ENCODE peak calls at places on chromosomes 7 and 10, in four cellular contexts. L is Ammon's horn, J is posterior cingulate gyrus, T is fibroblast of lung. F is an unnamed sample.

GRCh38 chr10:63627881-63628296 is 106.7 kb downstream of the REEP3 start:
- DNase-seq in L (no peak), J (no peak), T (no peak), F (no peak)

GRCh38 chr10:124650820-124651401 is 93.3 kb downstream of the FAM53B start:
- DNase-seq in L (no peak), J (no peak), T (no peak), F (peak)

GRCh38 chr7:18610331-18610948 is 114.9 kb downstream of the HDAC9 start:
- DNase-seq in L (no peak), J (no peak), T (peak), F (peak)

GRCh38 chr10:94440096-94440495 is 37.8 kb downstream of the TBC1D12 start:
- DNase-seq in L (no peak), J (no peak), T (no peak), F (no peak)

GRCh38 chr7:41911792-41912191 is 208.9 kb upstream of the INHBA start:
- DNase-seq in L (no peak), J (no peak), T (peak), F (peak)

GRCh38 chr7:110880971-110881370 is 210.0 kb upstream of the LRRN3 start:
- DNase-seq in L (no peak), J (no peak), T (no peak), F (no peak)

GRCh38 chr10:123017421-123018165 is 8.8 kb downstream of the ACADSB start:
- DNase-seq in L (no peak), J (no peak), T (no peak), F (no peak)

GRCh38 chr7:87709258-87709657 is 81.1 kb downstream of the RUNDC3B start:
- DNase-seq in L (no peak), J (no peak), T (no peak), F (no peak)

GRCh38 chr7:34837316-34837715 is 179.3 kb downstream of the NPSR1 start:
- DNase-seq in L (no peak), J (no peak), T (no peak), F (no peak)

F was measured in astrocyte.